ENCODE peak calls at places on chromosomes 3 and 15, in ten cellular contexts. R, P, Q, I, H, E, C, N, U and O are unnamed samples.

GRCh38 chr3:177294221-177294620 is 96.9 kb upstream of the TBL1XR1 start:
- DNase-seq in I (no peak), U (no peak), R (no peak), N (no peak), C (no peak), E (no peak), H (no peak), P (no peak), Q (peak), O (no peak)

GRCh38 chr3:157531301-157531660 is 28.1 kb upstream of the VEPH1 start:
- DNase-seq in I (no peak), H (no peak), Q (no peak), E (no peak), U (no peak), N (no peak), C (no peak), R (no peak), P (no peak), O (no peak)

GRCh38 chr3:70571696-70572095 is 259.3 kb upstream of the MDFIC2 start:
- DNase-seq in I (no peak), E (no peak), N (no peak), U (no peak), Q (no peak), R (no peak), C (no peak), P (no peak), H (no peak), O (no peak)

GRCh38 chr3:188362405-188362831 is 208.5 kb downstream of the LPP start:
- DNase-seq in P (peak), Q (peak), U (no peak), N (no peak), R (no peak), E (no peak), H (no peak), I (no peak), C (no peak), O (no peak)

GRCh38 chr15:25342629-25343028 is 96.2 kb downstream of the UBE3A start:
- DNase-seq in C (no peak), U (no peak), N (no peak), P (no peak), I (no peak), R (no peak), E (no peak), H (no peak), Q (no peak), O (no peak)

GRCh38 chr15:70262591-70263274 is 165.0 kb upstream of the TLE3 start:
- DNase-seq in U (no peak), E (no peak), I (no peak), C (no peak), Q (no peak), R (no peak), N (no peak), P (no peak), H (no peak), O (no peak)

GRCh38 chr3:188147782-188148181 is 6.2 kb upstream of the LPP start:
- DNase-seq in N (no peak), C (no peak), R (no peak), I (no peak), E (no peak), P (no peak), Q (no peak), H (no peak), U (no peak), O (no peak)

GRCh38 chr15:49137861-49138260 is 17.5 kb downstream of the COPS2 start:
- DNase-seq in C (no peak), E (no peak), I (no peak), H (no peak), N (no peak), R (no peak), Q (no peak), P (no peak), U (no peak), O (no peak)

GRCh38 chr3:140942221-140943104 is 827 bp downstream of the SLC25A36 start:
- DNase-seq in P (peak), E (peak), N (no peak), C (peak), I (peak), Q (no peak), H (peak), U (peak), R (peak), O (peak)

GRCh38 chr3:8727793-8728517 is 5.6 kb upstream of the CAV3 start:
- DNase-seq in H (no peak), E (no peak), I (no peak), R (no peak), N (no peak), C (no peak), U (no peak), Q (no peak), P (no peak), O (no peak)

GRCh38 chr15:41891946-41892345 is 1.9 kb downstream of the SPTBN5 start:
- DNase-seq in U (no peak), P (no peak), N (peak), Q (no peak), C (no peak), E (no peak), H (no peak), R (no peak), I (no peak), O (no peak)

GRCh38 chr3:98893740-98894139 is 7.8 kb downstream of the DCBLD2 start:
- DNase-seq in H (peak), I (no peak), C (no peak), R (no peak), U (no peak), Q (no peak), N (no peak), P (no peak), E (no peak), O (no peak)

GRCh38 chr3:66338927-66339326 is 118.1 kb downstream of the SLC25A26 start:
- DNase-seq in U (no peak), C (no peak), R (no peak), I (no peak), N (no peak), P (no peak), E (no peak), Q (no peak), H (no peak), O (no peak)

GRCh38 chr3:39812537-39812936 is 3.1 kb downstream of the MYRIP start:
- DNase-seq in U (no peak), R (no peak), P (no peak), I (no peak), C (no peak), E (peak), N (peak), H (peak), Q (no peak), O (no peak)

GRCh38 chr3:138549578-138549977 is 44.5 kb downstream of the CEP70 start:
- DNase-seq in H (no peak), C (no peak), U (no peak), N (no peak), P (no peak), R (no peak), E (no peak), I (no peak), Q (no peak), O (no peak)

GRCh38 chr3:76107935-76108570 is 322.7 kb upstream of the ZNF717 start:
- DNase-seq in C (no peak), Q (peak), I (no peak), E (peak), N (no peak), U (no peak), R (no peak), H (peak), P (peak), O (no peak)

GRCh38 chr3:48561045-48561736 is 2.4 kb downstream of the UCN2 start:
- DNase-seq in P (no peak), R (peak), Q (no peak), U (no peak), N (no peak), I (no peak), C (no peak), E (peak), H (no peak), O (no peak)

GRCh38 chr3:14279706-14280061 is 101.1 kb downstream of the LSM3 start:
- DNase-seq in P (no peak), H (no peak), N (no peak), E (no peak), C (no peak), I (no peak), R (no peak), U (no peak), Q (no peak), O (no peak)

GRCh38 chr3:148852271-148853000 is 12.7 kb upstream of the CPA3 start:
- DNase-seq in E (no peak), U (no peak), I (no peak), C (no peak), N (no peak), P (no peak), Q (no peak), H (no peak), R (no peak), O (no peak)

GRCh38 chr3:162666835-162667234 is 1170.2 kb downstream of the OTOL1 start:
- DNase-seq in Q (no peak), R (no peak), I (no peak), E (no peak), N (no peak), P (no peak), U (no peak), H (no peak), C (no peak), O (no peak)

GRCh38 chr15:41695750-41696436 is 35.7 kb downstream of the MGA start:
- DNase-seq in P (peak), Q (peak), U (peak), H (peak), N (no peak), R (no peak), E (peak), C (no peak), I (peak), O (peak)

GRCh38 chr3:119276657-119277056 is 17.5 kb upstream of the ARHGAP31 start:
- DNase-seq in N (no peak), I (no peak), U (no peak), C (no peak), H (no peak), E (no peak), R (no peak), Q (no peak), P (no peak), O (no peak)

GRCh38 chr15:52171386-52171785 is 19.8 kb downstream of the GNB5 start:
- DNase-seq in P (no peak), E (no peak), H (no peak), R (no peak), C (no peak), U (no peak), N (no peak), I (no peak), Q (no peak), O (no peak)

GRCh38 chr15:31303434-31304073 is 23.1 kb upstream of the KLF13 start:
- DNase-seq in E (no peak), H (no peak), C (no peak), N (no peak), I (no peak), P (no peak), Q (no peak), U (no peak), R (no peak), O (no peak)

GRCh38 chr15:88701561-88702095 is 62.8 kb downstream of the ISG20 start:
- DNase-seq in N (no peak), Q (no peak), R (no peak), E (peak), P (peak), U (peak), H (peak), C (no peak), I (peak), O (peak)

GRCh38 chr3:123449092-123449985 is 449 bp upstream of the ADCY5 start:
- DNase-seq in R (peak), C (peak), Q (no peak), P (peak), N (no peak), H (peak), U (no peak), I (peak), E (peak), O (no peak)

GRCh38 chr15:98706986-98707385 is 58.6 kb downstream of the IGF1R start:
- DNase-seq in P (no peak), H (no peak), Q (no peak), C (no peak), U (no peak), I (no peak), N (no peak), R (no peak), E (no peak), O (no peak)

GRCh38 chr3:69368129-69368741 is 17.7 kb downstream of the FRMD4B start:
- DNase-seq in N (no peak), P (no peak), U (peak), E (no peak), H (no peak), Q (no peak), C (no peak), I (peak), R (no peak), O (peak)

GRCh38 chr3:168801792-168802191 is 706.1 kb upstream of the GOLIM4 start:
- DNase-seq in Q (peak), I (no peak), H (no peak), U (no peak), E (no peak), N (no peak), R (no peak), P (no peak), C (no peak), O (no peak)

GRCh38 chr15:87167055-87167454 is 1087.4 kb downstream of the AGBL1 start:
- DNase-seq in H (no peak), I (no peak), R (no peak), Q (no peak), N (no peak), U (no peak), P (no peak), E (no peak), C (no peak), O (no peak)

GRCh38 chr3:127698264-127699097 is 25.7 kb downstream of the ABTB1 start:
- DNase-seq in H (no peak), N (no peak), P (no peak), C (no peak), Q (no peak), I (no peak), R (no peak), E (no peak), U (no peak), O (no peak)

GRCh38 chr3:117898722-117899121 is 1135.9 kb downstream of the IGSF11 start:
- DNase-seq in Q (no peak), C (no peak), R (no peak), E (peak), H (no peak), N (no peak), U (no peak), P (peak), I (no peak), O (no peak)

GRCh38 chr15:91099616-91100560 is at the start of gene SV2B:
- DNase-seq in I (peak), E (peak), R (peak), U (peak), H (peak), N (no peak), C (peak), P (peak), Q (no peak), O (no peak)